ENCODE peak calls at places on chromosomes 3 and 15, in eight cellular contexts. One of them, this sample, is unnamed.
A peak's percentile ranks its signal among the peaks of the same experiment; 100 is the strongest.

GRCh38 chr3:165194477-165195135 is 1.6 kb downstream of the SLITRK3 start:
- DNase-seq in EL: no peak
- DNase-seq in activated gamma-delta T cell treated with anti-CD3 and anti-CD28 coated beads, Interleukin-2, amount 50 U/mL, for 16 hours: no peak
- DNase-seq in adrenal gland: no peak
- DNase-seq in activated CD8-positive, alpha-beta memory T cell treated with anti-CD3 and anti-CD28 coated beads for 1 hour: no peak
- DNase-seq in activated T-cell treated with anti-CD3 and anti-CD28 coated beads for 48 hours: no peak
- DNase-seq in uterus: no peak
- DNase-seq in BJ: no peak
- DNase-seq in this sample: no peak

GRCh38 chr15:72953306-72953705 is 99.0 kb upstream of the NEO1 start:
- DNase-seq in uterus: no peak
- DNase-seq in BJ: no peak
- DNase-seq in activated CD8-positive, alpha-beta memory T cell treated with anti-CD3 and anti-CD28 coated beads for 1 hour: no peak
- DNase-seq in EL: no peak
- DNase-seq in activated gamma-delta T cell treated with anti-CD3 and anti-CD28 coated beads, Interleukin-2, amount 50 U/mL, for 16 hours: no peak
- DNase-seq in activated T-cell treated with anti-CD3 and anti-CD28 coated beads for 48 hours: no peak
- DNase-seq in adrenal gland: no peak
- DNase-seq in this sample: no peak

GRCh38 chr3:172804323-172804722 is 53.8 kb downstream of the ECT2 start:
- DNase-seq in EL: no peak
- DNase-seq in BJ: no peak
- DNase-seq in adrenal gland: no peak
- DNase-seq in uterus: no peak
- DNase-seq in activated CD8-positive, alpha-beta memory T cell treated with anti-CD3 and anti-CD28 coated beads for 1 hour: no peak
- DNase-seq in activated gamma-delta T cell treated with anti-CD3 and anti-CD28 coated beads, Interleukin-2, amount 50 U/mL, for 16 hours: no peak
- DNase-seq in activated T-cell treated with anti-CD3 and anti-CD28 coated beads for 48 hours: no peak
- DNase-seq in this sample: no peak

GRCh38 chr3:115518100-115518852 is 105.0 kb upstream of the GAP43 start:
- DNase-seq in activated gamma-delta T cell treated with anti-CD3 and anti-CD28 coated beads, Interleukin-2, amount 50 U/mL, for 16 hours: no peak
- DNase-seq in activated CD8-positive, alpha-beta memory T cell treated with anti-CD3 and anti-CD28 coated beads for 1 hour: no peak
- DNase-seq in EL: peak; percentile 77
- DNase-seq in uterus: peak; percentile 26
- DNase-seq in BJ: peak; percentile 22
- DNase-seq in activated T-cell treated with anti-CD3 and anti-CD28 coated beads for 48 hours: no peak
- DNase-seq in adrenal gland: peak; percentile 53
- DNase-seq in this sample: no peak

GRCh38 chr3:37625690-37626089 is 236.0 kb upstream of the CTDSPL start:
- DNase-seq in activated T-cell treated with anti-CD3 and anti-CD28 coated beads for 48 hours: no peak
- DNase-seq in activated gamma-delta T cell treated with anti-CD3 and anti-CD28 coated beads, Interleukin-2, amount 50 U/mL, for 16 hours: no peak
- DNase-seq in activated CD8-positive, alpha-beta memory T cell treated with anti-CD3 and anti-CD28 coated beads for 1 hour: no peak
- DNase-seq in EL: no peak
- DNase-seq in adrenal gland: no peak
- DNase-seq in uterus: no peak
- DNase-seq in BJ: no peak
- DNase-seq in this sample: no peak

GRCh38 chr15:52514482-52514881 is 14.2 kb downstream of the MYO5A start:
- DNase-seq in BJ: no peak
- DNase-seq in adrenal gland: no peak
- DNase-seq in activated T-cell treated with anti-CD3 and anti-CD28 coated beads for 48 hours: no peak
- DNase-seq in EL: no peak
- DNase-seq in uterus: no peak
- DNase-seq in activated gamma-delta T cell treated with anti-CD3 and anti-CD28 coated beads, Interleukin-2, amount 50 U/mL, for 16 hours: no peak
- DNase-seq in activated CD8-positive, alpha-beta memory T cell treated with anti-CD3 and anti-CD28 coated beads for 1 hour: no peak
- DNase-seq in this sample: no peak

GRCh38 chr15:53665930-53666329 is 93.5 kb downstream of the WDR72 start:
- DNase-seq in BJ: no peak
- DNase-seq in activated T-cell treated with anti-CD3 and anti-CD28 coated beads for 48 hours: no peak
- DNase-seq in EL: no peak
- DNase-seq in adrenal gland: no peak
- DNase-seq in uterus: no peak
- DNase-seq in activated CD8-positive, alpha-beta memory T cell treated with anti-CD3 and anti-CD28 coated beads for 1 hour: no peak
- DNase-seq in activated gamma-delta T cell treated with anti-CD3 and anti-CD28 coated beads, Interleukin-2, amount 50 U/mL, for 16 hours: no peak
- DNase-seq in this sample: no peak

GRCh38 chr15:73950479-73951043 is 24.3 kb downstream of the LOXL1 start:
- DNase-seq in activated gamma-delta T cell treated with anti-CD3 and anti-CD28 coated beads, Interleukin-2, amount 50 U/mL, for 16 hours: no peak
- DNase-seq in uterus: no peak
- DNase-seq in adrenal gland: no peak
- DNase-seq in BJ: no peak
- DNase-seq in activated T-cell treated with anti-CD3 and anti-CD28 coated beads for 48 hours: no peak
- DNase-seq in EL: peak; percentile 41
- DNase-seq in activated CD8-positive, alpha-beta memory T cell treated with anti-CD3 and anti-CD28 coated beads for 1 hour: no peak
- DNase-seq in this sample: no peak

GRCh38 chr3:132265488-132265887 is 51.7 kb upstream of the ACP3 start:
- DNase-seq in BJ: no peak
- DNase-seq in adrenal gland: no peak
- DNase-seq in activated gamma-delta T cell treated with anti-CD3 and anti-CD28 coated beads, Interleukin-2, amount 50 U/mL, for 16 hours: no peak
- DNase-seq in activated CD8-positive, alpha-beta memory T cell treated with anti-CD3 and anti-CD28 coated beads for 1 hour: no peak
- DNase-seq in EL: no peak
- DNase-seq in uterus: no peak
- DNase-seq in activated T-cell treated with anti-CD3 and anti-CD28 coated beads for 48 hours: no peak
- DNase-seq in this sample: no peak